ENCODE peak calls at places on chromosomes 16 and 17, in five cellular contexts. H is upper lobe of right lung; T is Karpas-422; C is CD8-positive, alpha-beta memory T cell; F is CD4-positive, CD25-positive, alpha-beta regulatory T cell. I is an unnamed sample.
A peak's percentile ranks its signal among the peaks of the same experiment; 100 is the strongest.

GRCh38 chr16:525520-526180 is 1.9 kb upstream of the CAPN15 start:
- DNase-seq in C (peak; percentile 17), F (peak; percentile 4), H (no peak), T (no peak), I (no peak)

GRCh38 chr17:28416703-28417311 is 10.8 kb upstream of the SLC46A1 start:
- DNase-seq in H (no peak), T (peak; percentile 86), C (peak; percentile 36), F (peak; percentile 46), I (no peak)

GRCh38 chr17:80292557-80292956 is 31.9 kb downstream of the RNF213 start:
- DNase-seq in C (no peak), F (no peak), H (no peak), T (peak; percentile 20), I (no peak)

GRCh38 chr16:20763461-20764232 is at the start of gene ACSM3:
- DNase-seq in C (peak; percentile 73), F (peak; percentile 82), T (peak; percentile 93), H (peak; percentile 64), I (no peak)

GRCh38 chr16:74862743-74863244 is 88.2 kb upstream of the FA2H start:
- DNase-seq in F (peak; percentile 49), H (no peak), T (peak; percentile 83), C (peak; percentile 14), I (no peak)

GRCh38 chr16:70735141-70735979 is 49.5 kb upstream of the MTSS2 start:
- DNase-seq in C (no peak), H (no peak), F (no peak), T (no peak), I (no peak)

GRCh38 chr16:30893082-30893743 is 664 bp downstream of the BCL7C start:
- DNase-seq in T (peak; percentile 85), C (peak; percentile 17), F (no peak), H (peak; percentile 74), I (no peak)

GRCh38 chr16:17343028-17343427 is 127.7 kb downstream of the XYLT1 start:
- DNase-seq in T (no peak), F (peak; percentile 30), C (peak; percentile 75), H (no peak), I (no peak)

GRCh38 chr17:27612160-27612767 is 18.7 kb upstream of the LGALS9 start:
- DNase-seq in F (no peak), C (no peak), H (no peak), T (no peak), I (no peak)

GRCh38 chr17:45110676-45111611 is 21.4 kb downstream of the PLCD3 start:
- DNase-seq in T (no peak), C (no peak), H (no peak), F (no peak), I (no peak)

GRCh38 chr16:85057948-85058347 is 30.4 kb downstream of the KIAA0513 start:
- DNase-seq in T (peak; percentile 82), H (no peak), C (no peak), F (no peak), I (no peak)

GRCh38 chr17:13024526-13025263 is 6.9 kb upstream of the ELAC2 start:
- DNase-seq in C (peak; percentile 52), T (peak; percentile 87), F (peak; percentile 58), H (peak; percentile 79), I (no peak)

GRCh38 chr16:11597268-11597690 is 10.6 kb upstream of the LITAF start:
- DNase-seq in T (no peak), F (no peak), H (no peak), C (no peak), I (no peak)

GRCh38 chr17:15083225-15083624 is 181.9 kb downstream of the PMP22 start:
- DNase-seq in H (no peak), C (no peak), F (no peak), T (no peak), I (no peak)

GRCh38 chr17:20022701-20023100 is 13.5 kb downstream of the SPECC1 start:
- DNase-seq in T (no peak), H (no peak), F (no peak), C (no peak), I (no peak)

GRCh38 chr16:81707411-81708321 is 71.4 kb upstream of the PLCG2 start:
- DNase-seq in C (no peak), T (no peak), H (peak; percentile 67), F (no peak), I (no peak)

GRCh38 chr16:48231675-48232214 is 12.4 kb upstream of the LONP2 start:
- DNase-seq in F (peak; percentile 14), C (no peak), H (no peak), T (peak; percentile 79), I (no peak)

GRCh38 chr16:81106826-81107503 is 10.8 kb upstream of the GCSH start:
- DNase-seq in T (no peak), C (no peak), H (no peak), F (no peak), I (no peak)

GRCh38 chr16:65121870-65122723 is at the start of gene CDH11:
- DNase-seq in F (no peak), T (no peak), H (peak; percentile 68), C (no peak), I (peak; percentile 68)

GRCh38 chr16:20388854-20389253 is 15.7 kb downstream of the PDILT start:
- DNase-seq in C (no peak), F (no peak), T (no peak), H (no peak), I (no peak)

GRCh38 chr17:5032865-5033264 is 2.4 kb downstream of the SLC52A1 start:
- DNase-seq in C (no peak), F (no peak), T (no peak), H (no peak), I (no peak)

GRCh38 chr17:58006563-58006923 is 503 bp downstream of the SRSF1 start:
- DNase-seq in H (peak; percentile 89), T (peak; percentile 86), C (peak; percentile 36), F (no peak), I (peak; percentile 75)

GRCh38 chr16:88907768-88908167 is 41.3 kb upstream of the PABPN1L start:
- DNase-seq in F (no peak), H (no peak), C (no peak), T (no peak), I (peak; percentile 85)

GRCh38 chr16:48913384-48913783 is 303.4 kb upstream of the N4BP1 start:
- DNase-seq in T (no peak), C (no peak), H (no peak), F (no peak), I (no peak)

DNA sequence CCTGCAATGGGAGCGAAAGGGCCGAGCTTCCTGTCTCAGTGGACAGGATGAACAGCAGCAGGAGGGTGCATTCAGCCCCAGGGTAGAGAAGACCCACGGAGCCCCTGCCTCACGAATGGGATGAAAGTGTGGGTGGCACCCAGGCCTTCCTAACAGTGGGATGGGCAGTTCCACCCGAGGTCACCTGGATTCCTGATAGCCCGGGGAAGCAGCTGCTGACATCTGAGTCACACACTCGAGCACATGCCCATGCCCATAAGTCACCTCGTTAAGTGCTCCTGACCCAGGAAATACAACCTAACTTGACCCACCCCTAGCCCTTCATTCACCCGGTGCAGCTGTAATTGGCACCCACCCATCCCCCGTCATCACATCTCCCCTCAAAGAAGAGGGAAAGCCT is 85.4 kb upstream of the FOXF1 start:
- DNase-seq in H (no peak), C (no peak), T (no peak), F (no peak), I (no peak)
- H3K27ac ChIP-seq in H (no peak overlapping the region), C (no peak overlapping the region), T (no peak overlapping the region), F (no peak overlapping the region), I (no peak overlapping the region)

DNA sequence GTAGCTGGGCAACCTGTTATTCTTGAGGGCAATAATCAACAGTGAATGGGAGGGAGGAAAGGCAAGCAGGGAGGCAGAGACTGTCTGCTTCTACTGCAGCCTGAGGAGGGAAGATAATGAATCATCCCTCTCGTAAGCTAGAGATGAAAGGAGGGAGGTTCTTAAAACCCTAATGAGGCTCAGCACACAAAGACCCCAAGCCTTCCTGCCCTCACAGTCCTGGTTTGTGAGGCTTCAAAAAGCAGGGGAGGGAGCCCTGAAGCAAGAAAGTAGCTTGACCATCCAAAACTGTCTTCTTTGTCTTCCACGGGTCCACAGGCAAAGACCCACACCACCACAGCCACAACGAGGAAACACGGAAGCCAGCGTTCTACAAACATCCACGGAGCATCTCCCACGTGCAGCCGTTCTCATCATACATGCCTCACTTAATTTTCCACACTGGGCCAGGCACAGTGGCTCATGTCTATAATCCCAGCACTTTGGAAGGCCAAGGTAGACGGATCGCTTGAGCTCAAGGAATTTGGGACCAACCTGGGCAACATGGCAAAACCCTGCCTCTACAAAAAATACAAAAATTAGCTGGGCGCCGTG is 1.7 kb downstream of the PIK3R5 start:
- DNase-seq in H (no peak), T (no peak), C (no peak), F (no peak), I (no peak)
- H3K4me3 ChIP-seq in H (peak overlapping the region; percentile 61), T (no peak overlapping the region), C (peak overlapping the region; percentile 77), F (peak overlapping the region; percentile 98), I (no peak overlapping the region)

GRCh38 chr17:29722411-29723198 is 99.9 kb upstream of the CORO6 start:
- DNase-seq in C (peak; percentile 53), T (peak; percentile 77), F (peak; percentile 70), H (no peak), I (no peak)
- H3K27ac ChIP-seq in C (peak overlapping the region; percentile 49), T (peak overlapping the region; percentile 78), F (peak overlapping the region; percentile 68), H (peak overlapping the region; percentile 47), I (no peak overlapping the region)

GRCh38 chr17:60604686-60605334 is 4.8 kb downstream of the PPM1D start:
- DNase-seq in C (no peak), T (no peak), H (no peak), F (no peak), I (no peak)
- H3K4me3 ChIP-seq in C (no peak overlapping the region), T (no peak overlapping the region), H (no peak overlapping the region), F (no peak overlapping the region), I (no peak overlapping the region)

GRCh38 chr16:86772231-86772510 is 193.8 kb downstream of the FOXL1 start:
- DNase-seq in C (no peak), H (no peak), T (no peak), F (no peak), I (no peak)
- H3K27ac ChIP-seq in C (no peak overlapping the region), H (no peak overlapping the region), T (no peak overlapping the region), F (no peak overlapping the region), I (no peak overlapping the region)

I was measured in RWPE2.